ENCODE peak calls at places on chromosomes 16 and 17, in five cellular contexts. G is K562, X is HCT116, Y is MG63, D is OCI-LY7. E is an unnamed sample.

GRCh38 chr17:45584092-45585036 is 93.8 kb upstream of the PLEKHM1 start:
- DNase-seq in G (peak), X (peak), Y (peak), D (peak), E (peak)

GRCh38 chr16:58118801-58119508 is 10.2 kb downstream of the CFAP20 start:
- DNase-seq in G (no peak), X (no peak), Y (no peak), D (no peak), E (no peak)

GRCh38 chr17:20189322-20189721 is 180.2 kb downstream of the SPECC1 start:
- DNase-seq in G (no peak), X (no peak), Y (peak), D (no peak), E (peak)

GRCh38 chr16:83344014-83344413 is 463.8 kb upstream of the HSBP1 start:
- DNase-seq in G (no peak), X (no peak), Y (no peak), D (no peak), E (no peak)

GRCh38 chr17:34584805-34585416 is 5.5 kb downstream of the TMEM132E start:
- DNase-seq in G (no peak), X (no peak), Y (no peak), D (peak), E (no peak)

GRCh38 chr17:19022747-19023146 is 18.2 kb upstream of the FAM83G start:
- DNase-seq in G (no peak), X (no peak), Y (no peak), D (no peak), E (no peak)

GRCh38 chr16:57807968-57808528 is 5.8 kb upstream of the KIFC3 start:
- DNase-seq in G (peak), X (peak), Y (peak), D (peak), E (peak)

GRCh38 chr17:21129023-21129681 is 2.4 kb downstream of the DHRS7B start:
- DNase-seq in G (no peak), X (no peak), Y (no peak), D (no peak), E (no peak)

GRCh38 chr16:50847166-50847565 is 105.3 kb downstream of the CYLD start:
- DNase-seq in G (no peak), X (no peak), Y (no peak), D (no peak), E (no peak)

GRCh38 chr16:77496934-77497333 is 62.1 kb upstream of the ADAMTS18 start:
- DNase-seq in G (no peak), X (no peak), Y (no peak), D (no peak), E (no peak)

DNA sequence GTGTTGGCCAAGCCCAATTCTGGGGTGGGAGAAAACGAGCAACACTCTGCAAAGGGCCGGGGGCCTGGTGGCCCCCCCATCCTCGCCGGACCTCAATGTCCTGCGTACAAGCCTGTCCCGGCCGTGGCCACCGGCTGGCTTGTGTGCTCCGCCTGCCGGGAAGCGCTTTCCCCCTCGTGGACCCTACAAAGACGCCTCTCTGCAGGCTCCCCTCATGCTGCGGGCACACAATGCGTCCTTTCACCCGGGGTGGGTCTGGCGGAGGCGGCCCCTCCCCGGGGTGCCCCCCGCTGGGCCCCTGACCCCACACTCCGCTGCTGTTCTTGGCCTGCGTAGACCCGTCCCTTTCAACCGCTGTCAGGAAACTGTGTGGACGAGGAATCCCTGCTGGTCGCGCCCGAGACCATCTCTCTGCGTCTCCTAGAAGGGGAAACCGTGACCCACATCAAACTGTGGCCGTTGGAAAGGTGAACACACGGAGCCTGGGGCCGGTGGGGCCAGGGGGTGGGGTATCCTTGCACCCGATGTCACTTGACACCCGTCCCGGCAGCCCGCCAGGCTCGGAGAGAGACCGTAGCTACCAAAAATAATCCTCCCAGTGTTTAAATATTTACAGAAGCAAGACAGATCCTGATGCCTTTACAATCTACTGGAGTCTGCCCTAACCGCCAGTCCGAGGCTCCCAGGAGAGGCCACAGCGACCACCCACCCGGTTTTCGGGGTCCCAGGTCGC is 43.6 kb downstream of the TBC1D16 start:
- DNase-seq in G (no peak), X (no peak), Y (no peak), D (no peak), E (no peak)
- H3K4me3 ChIP-seq in G (no peak), X (no peak), Y (no peak), D (peak), E (no peak)

DNA sequence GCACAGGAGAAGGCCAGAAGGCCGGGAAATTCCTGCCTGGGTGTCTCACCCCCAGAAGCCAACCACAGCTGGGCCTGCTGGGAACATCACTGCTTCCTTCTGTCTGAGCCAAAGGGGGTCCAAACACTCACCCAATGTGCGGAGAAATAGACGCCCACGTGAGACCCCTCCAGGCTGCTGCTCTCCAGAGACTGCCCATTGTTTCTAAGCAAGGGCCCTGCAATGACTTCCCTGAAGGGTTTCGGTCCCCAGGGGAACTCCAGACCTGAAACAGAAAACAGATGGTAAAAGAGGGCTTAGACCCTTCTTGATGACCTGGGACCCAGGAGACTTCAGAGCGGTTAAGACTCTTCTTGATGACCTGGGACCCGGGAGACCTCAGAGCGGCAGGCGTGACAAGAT is 41.3 kb downstream of the MRM3 start:
- DNase-seq in G (no peak), X (no peak), Y (no peak), D (peak), E (no peak)
- H3K4me3 ChIP-seq in G (no peak), X (no peak), Y (no peak), D (no peak), E (no peak)

GRCh38 chr16:52545544-52546262 is 1.2 kb downstream of the TOX3 start:
- DNase-seq in G (no peak), X (no peak), Y (no peak), D (no peak), E (peak)
- H3K4me3 ChIP-seq in G (no peak), X (no peak), Y (no peak), D (no peak), E (peak)

DNA sequence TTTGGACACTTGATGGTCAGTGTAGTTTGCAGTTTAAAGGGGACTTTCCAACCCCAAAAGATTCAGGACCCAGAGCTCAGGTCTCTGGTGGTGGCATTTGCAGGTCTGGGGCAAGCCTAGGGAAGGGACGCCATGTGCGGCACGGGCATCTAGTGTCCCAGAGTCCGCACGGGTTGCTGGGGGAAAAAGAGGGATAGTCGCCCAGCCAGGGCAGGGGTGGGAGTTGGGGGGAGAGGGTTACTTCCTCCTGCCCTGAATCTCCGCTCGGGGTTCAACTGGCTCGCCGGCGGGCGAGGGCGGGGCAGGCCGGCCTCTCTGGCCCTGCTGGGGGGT is 239 bp upstream of the CA7 start:
- DNase-seq in G (no peak), X (no peak), Y (no peak), D (no peak), E (no peak)
- H3K4me3 ChIP-seq in G (no peak), X (no peak), Y (no peak), D (no peak), E (peak)

GRCh38 chr16:81790772-81791171 is 11.7 kb downstream of the PLCG2 start:
- DNase-seq in G (no peak), X (no peak), Y (no peak), D (no peak), E (no peak)

GRCh38 chr16:81792828-81793227 is 13.7 kb downstream of the PLCG2 start:
- DNase-seq in G (no peak), X (no peak), Y (no peak), D (no peak), E (no peak)

GRCh38 chr16:81786868-81787267 is 7.8 kb downstream of the PLCG2 start:
- DNase-seq in G (no peak), X (no peak), Y (no peak), D (no peak), E (no peak)

GRCh38 chr16:81787659-81788058 is 8.6 kb downstream of the PLCG2 start:
- DNase-seq in G (no peak), X (no peak), Y (no peak), D (no peak), E (no peak)

GRCh38 chr16:81790277-81790676 is 11.2 kb downstream of the PLCG2 start:
- DNase-seq in G (no peak), X (no peak), Y (no peak), D (no peak), E (no peak)
- H3K4me3 ChIP-seq in G (no peak), X (no peak), Y (no peak), D (peak), E (no peak)

GRCh38 chr17:40110026-40110425 is 9.6 kb upstream of the NR1D1 start:
- DNase-seq in G (no peak), X (no peak), Y (no peak), D (no peak), E (peak)
- H3K4me3 ChIP-seq in G (no peak), X (no peak), Y (no peak), D (no peak), E (no peak)

GRCh38 chr17:1750628-1751027 is 8.0 kb downstream of the SERPINF2 start:
- DNase-seq in G (no peak), X (no peak), Y (no peak), D (no peak), E (no peak)

GRCh38 chr17:1754430-1755112 is 7.3 kb upstream of the SERPINF1 start:
- DNase-seq in G (no peak), X (no peak), Y (no peak), D (no peak), E (peak)

GRCh38 chr17:1755252-1755992 is 6.4 kb upstream of the SERPINF1 start:
- DNase-seq in G (no peak), X (no peak), Y (no peak), D (no peak), E (no peak)

GRCh38 chr17:1753767-1754429 is 8.0 kb upstream of the SERPINF1 start:
- DNase-seq in G (no peak), X (no peak), Y (no peak), D (no peak), E (peak)

DNA sequence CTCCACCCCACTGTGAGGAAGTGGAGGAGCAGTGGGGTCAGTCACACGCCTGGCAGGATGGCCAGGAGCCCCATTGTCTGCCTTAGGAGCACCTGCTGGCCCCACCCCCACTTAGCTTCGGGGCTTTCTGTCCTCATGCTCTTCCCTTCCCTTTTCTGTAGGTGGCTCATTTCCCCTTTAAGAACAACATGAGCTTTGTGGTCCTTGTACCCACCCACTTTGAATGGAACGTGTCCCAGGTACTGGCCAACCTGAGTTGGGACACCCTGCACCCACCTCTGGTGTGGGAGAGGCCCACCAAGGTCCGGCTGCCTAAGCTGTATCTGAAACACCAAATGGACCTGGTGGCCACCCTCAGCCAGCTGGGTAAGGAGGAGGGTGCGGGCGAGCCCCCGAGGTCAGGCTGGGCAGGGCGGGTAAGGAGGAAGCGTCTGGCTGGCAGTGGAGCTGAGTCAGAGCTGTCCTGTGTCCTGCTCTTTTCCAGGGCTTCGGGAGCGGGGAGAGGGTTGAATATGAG is 9.4 kb upstream of the SERPINF1 start:
- DNase-seq in G (no peak), X (peak), Y (no peak), D (peak), E (peak)
- H3K4me3 ChIP-seq in G (no peak), X (peak), Y (no peak), D (no peak), E (no peak)

GRCh38 chr17:35749560-35750412 is 3.3 kb downstream of the GAS2L2 start:
- DNase-seq in G (peak), X (no peak), Y (peak), D (no peak), E (peak)
- H3K4me3 ChIP-seq in G (peak), X (no peak), Y (no peak), D (no peak), E (no peak)